ENCODE peak calls at places on chromosomes 12 and 14, in seven cellular contexts. A is IMR-90, P is heart right ventricle, Q is stomach, Y is thyroid gland, B is A549, X is aorta. N is an unnamed sample.
A peak's percentile ranks its signal among the peaks of the same experiment; 100 is the strongest.

GRCh38 chr14:44782775-44783238 is 178.9 kb downstream of the KLHL28 start:
- DNase-seq in A (peak; percentile 80), P (no peak), Q (no peak), Y (no peak), B (no peak), X (no peak), N (no peak)

GRCh38 chr14:95504135-95505029 is 12.1 kb downstream of the SYNE3 start:
- DNase-seq in A (peak; percentile 88), P (no peak), Q (no peak), Y (no peak), B (no peak), X (peak; percentile 33), N (no peak)

GRCh38 chr12:88188180-88188579 is 46.1 kb downstream of the TMTC3 start:
- DNase-seq in A (peak; percentile 44), P (no peak), Q (no peak), Y (no peak), B (no peak), X (no peak), N (peak; percentile 12)

GRCh38 chr12:62466018-62466595 is 519 bp upstream of the MON2 start:
- DNase-seq in A (peak; percentile 32), P (no peak), Q (peak; percentile 35), Y (peak; percentile 40), B (peak; percentile 44), X (peak; percentile 58), N (peak; percentile 19)

GRCh38 chr14:51167587-51168219 is 72.3 kb upstream of the TMX1 start:
- DNase-seq in A (no peak), P (no peak), Q (no peak), Y (no peak), B (no peak), X (no peak), N (no peak)

GRCh38 chr12:131871677-131872076 is 22.7 kb upstream of the ULK1 start:
- DNase-seq in A (no peak), P (no peak), Q (no peak), Y (no peak), B (no peak), X (no peak), N (no peak)

GRCh38 chr14:101877766-101878165 is 86.6 kb upstream of the DYNC1H1 start:
- DNase-seq in A (no peak), P (no peak), Q (no peak), Y (no peak), B (no peak), X (no peak), N (no peak)

GRCh38 chr14:81169711-81170103 is 51.1 kb downstream of the GTF2A1 start:
- DNase-seq in A (peak; percentile 7), P (peak; percentile 71), Q (peak; percentile 58), Y (peak; percentile 58), B (no peak), X (peak; percentile 87), N (no peak)

GRCh38 chr12:64903738-64904137 is 79.3 kb downstream of the TBC1D30 start:
- DNase-seq in A (peak; percentile 61), P (no peak), Q (no peak), Y (no peak), B (no peak), X (no peak), N (peak; percentile 19)

GRCh38 chr12:6312529-6313325 is 2.2 kb downstream of the PLEKHG6 start:
- DNase-seq in A (no peak), P (no peak), Q (peak; percentile 84), Y (peak; percentile 79), B (no peak), X (no peak), N (peak; percentile 68)

GRCh38 chr12:6073426-6073825 is 51.0 kb downstream of the VWF start:
- DNase-seq in A (no peak), P (no peak), Q (no peak), Y (no peak), B (no peak), X (no peak), N (no peak)

GRCh38 chr12:76554411-76555225 is 5.0 kb downstream of the OSBPL8 start:
- DNase-seq in A (no peak), P (no peak), Q (no peak), Y (no peak), B (no peak), X (no peak), N (no peak)

GRCh38 chr14:80223696-80224465 is 12.6 kb upstream of the DIO2 start:
- DNase-seq in A (no peak), P (no peak), Q (no peak), Y (no peak), B (no peak), X (no peak), N (no peak)

GRCh38 chr12:56723889-56724659 is 1.0 kb downstream of the NACA start:
- DNase-seq in A (peak; percentile 86), P (no peak), Q (peak; percentile 34), Y (peak; percentile 71), B (no peak), X (no peak), N (peak; percentile 46)

DNA sequence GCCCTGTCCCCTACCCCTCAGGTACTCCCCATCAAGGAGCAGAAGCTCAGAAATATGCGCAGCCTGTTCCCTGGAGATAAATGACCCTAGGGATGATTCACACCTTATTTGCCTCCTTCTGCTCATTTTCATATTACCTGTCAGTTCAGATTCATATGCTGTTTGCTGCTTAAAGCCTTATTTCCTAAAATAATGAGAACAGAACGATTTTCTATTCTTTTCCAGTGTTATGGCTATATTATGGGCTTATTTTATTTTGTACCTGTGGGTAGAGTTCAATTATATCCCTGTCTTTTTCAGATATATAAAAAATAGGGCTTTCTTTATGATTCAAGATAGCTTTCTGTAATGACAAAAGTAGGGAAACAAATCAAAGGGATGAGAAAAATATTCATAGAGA is 224.8 kb downstream of the RPAP3 start:
- DNase-seq in A (no peak), P (no peak), Q (no peak), Y (no peak), B (no peak), X (no peak), N (no peak)
- H3K27ac ChIP-seq in A (no peak overlapping the region), P (no peak overlapping the region), Q (no peak overlapping the region), Y (no peak overlapping the region), B (no peak overlapping the region), X (no peak overlapping the region), N (no peak overlapping the region)

DNA sequence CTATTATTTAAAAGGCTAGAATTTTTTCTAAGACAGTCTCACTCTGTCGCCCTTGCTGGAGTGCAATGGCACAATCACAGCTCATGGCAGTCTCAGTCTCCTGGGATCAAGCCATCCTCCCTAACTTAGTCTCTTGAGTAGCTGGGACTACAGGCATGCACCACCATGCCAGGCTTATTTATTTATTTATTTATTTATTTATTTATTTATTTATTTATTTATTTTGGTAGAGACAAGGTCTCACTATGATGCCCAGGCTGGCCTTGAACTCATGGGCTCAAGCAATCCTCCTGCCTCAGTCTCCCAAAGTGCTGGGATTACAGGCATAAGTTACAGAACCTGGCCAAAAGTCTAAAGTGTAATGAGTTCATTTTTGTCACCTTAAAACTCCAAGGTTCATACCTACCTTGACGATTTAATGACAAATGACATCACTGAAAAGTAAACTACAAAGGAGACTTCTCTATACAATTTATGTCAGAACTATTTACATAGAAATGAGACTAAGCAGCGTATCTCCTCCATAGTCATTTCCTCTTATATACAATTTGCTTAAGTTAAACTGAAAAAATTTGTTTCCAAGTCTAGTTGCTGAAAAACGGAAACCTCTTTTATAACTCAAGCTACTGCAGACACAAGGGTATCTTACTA is 78.2 kb downstream of the EPS8 start:
- DNase-seq in A (no peak), P (no peak), Q (no peak), Y (no peak), B (no peak), X (no peak), N (no peak)
- H3K27ac ChIP-seq in A (no peak overlapping the region), P (no peak overlapping the region), Q (peak overlapping the region; percentile 84), Y (peak overlapping the region; percentile 81), B (peak overlapping the region; percentile 30), X (no peak overlapping the region), N (no peak overlapping the region)

GRCh38 chr14:85934886-85935254 is 404.9 kb downstream of the FLRT2 start:
- DNase-seq in A (no peak), P (no peak), Q (no peak), Y (no peak), B (no peak), X (no peak), N (no peak)
- H3K27ac ChIP-seq in A (no peak overlapping the region), P (peak overlapping the region; percentile 3), Q (peak overlapping the region; percentile 71), Y (peak overlapping the region; percentile 58), B (peak overlapping the region; percentile 72), X (no peak overlapping the region), N (no peak overlapping the region)

GRCh38 chr14:90517431-90517841 is 120.6 kb downstream of the CALM1 start:
- DNase-seq in A (no peak), P (no peak), Q (peak; percentile 79), Y (peak; percentile 89), B (no peak), X (no peak), N (no peak)
- H3K27ac ChIP-seq in A (no peak overlapping the region), P (peak overlapping the region; percentile 35), Q (peak overlapping the region; percentile 74), Y (peak overlapping the region; percentile 54), B (no peak overlapping the region), X (no peak overlapping the region), N (no peak overlapping the region)

DNA sequence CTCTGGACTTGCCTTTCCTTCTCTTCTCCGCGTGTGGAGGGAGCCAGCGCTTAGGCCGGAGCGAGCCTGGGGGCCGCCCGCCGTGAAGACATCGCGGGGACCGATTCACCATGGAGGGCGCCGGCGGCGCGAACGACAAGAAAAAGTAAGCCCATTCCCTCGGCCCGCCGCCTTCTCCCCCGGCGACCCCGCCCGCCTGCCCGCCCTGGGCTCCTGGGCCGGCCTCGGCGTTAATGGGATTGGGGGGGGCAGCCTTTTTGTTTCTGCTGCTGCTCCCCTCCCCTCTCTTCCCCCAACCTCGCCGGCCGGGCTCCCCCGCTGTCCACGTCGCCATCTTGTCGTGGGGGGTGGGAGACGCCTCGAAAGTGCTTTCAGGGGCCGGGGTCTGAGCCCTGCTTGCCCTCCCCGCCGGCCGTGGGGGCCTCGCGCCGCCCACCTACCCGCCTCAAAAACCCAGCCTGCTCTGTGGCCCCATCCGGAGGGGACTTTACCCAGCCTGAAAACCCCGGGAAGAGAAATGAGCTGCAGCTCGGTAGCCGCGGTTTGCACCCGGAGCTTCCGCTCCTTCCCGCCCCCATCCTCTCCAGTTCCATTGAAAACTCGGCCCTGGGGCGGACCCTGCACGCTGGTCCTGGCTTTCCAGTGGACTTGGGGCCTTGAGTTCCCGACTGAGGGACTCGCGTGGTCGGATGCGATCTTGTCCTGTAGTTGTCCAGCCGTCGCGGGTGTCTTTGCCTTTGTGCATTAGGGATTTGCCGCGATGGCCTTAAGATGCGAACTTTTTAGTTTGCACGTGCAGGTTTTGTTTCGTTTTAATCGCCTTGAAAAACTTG is 598 bp downstream of the HIF1A start:
- DNase-seq in A (peak; percentile 47), P (peak; percentile 61), Q (peak; percentile 53), Y (peak; percentile 71), B (peak; percentile 45), X (peak; percentile 81), N (peak; percentile 40)
- H3K27ac ChIP-seq in A (peak overlapping the region; percentile 90), P (peak overlapping the region; percentile 95), Q (peak overlapping the region; percentile 99), Y (peak overlapping the region; percentile 99), B (peak overlapping the region; percentile 98), X (peak overlapping the region; percentile 95), N (peak overlapping the region; percentile 98)

DNA sequence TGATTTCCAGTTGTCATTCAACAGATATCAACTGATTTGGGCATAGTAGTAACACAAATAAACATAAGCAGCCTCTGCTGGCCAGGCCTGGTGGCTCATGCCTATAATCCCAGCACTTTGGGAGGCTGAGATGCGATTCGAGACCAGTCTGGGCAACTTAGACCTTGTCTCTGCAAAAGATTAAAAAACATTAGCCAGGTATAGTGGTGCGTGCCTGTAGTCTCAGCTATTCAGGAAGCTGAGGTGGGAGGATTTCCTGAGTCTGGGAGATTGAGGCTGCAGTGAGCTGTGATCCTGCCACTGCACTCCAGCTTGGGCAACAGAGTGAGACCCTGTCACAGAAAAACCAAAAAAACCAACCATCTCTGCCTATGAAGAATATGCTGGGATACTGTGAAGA is 7.1 kb downstream of the METAP2 start:
- DNase-seq in A (no peak), P (no peak), Q (no peak), Y (no peak), B (no peak), X (no peak), N (no peak)
- H3K27ac ChIP-seq in A (peak overlapping the region; percentile 46), P (peak overlapping the region; percentile 35), Q (no peak overlapping the region), Y (peak overlapping the region; percentile 1), B (no peak overlapping the region), X (peak overlapping the region; percentile 36), N (no peak overlapping the region)

GRCh38 chr12:29382251-29382650 is 1.3 kb upstream of the ERGIC2 start:
- DNase-seq in A (no peak), P (no peak), Q (no peak), Y (no peak), B (no peak), X (no peak), N (no peak)
- H3K27ac ChIP-seq in A (no peak overlapping the region), P (no peak overlapping the region), Q (no peak overlapping the region), Y (no peak overlapping the region), B (no peak overlapping the region), X (no peak overlapping the region), N (no peak overlapping the region)